ENCODE peak calls at places on chromosomes 13 and 19, in five cellular contexts. Z is heart right ventricle, U is mucosa of descending colon, C is left ventricle myocardium inferior, E is body of pancreas. D is an unnamed sample.
A peak's percentile ranks its signal among the peaks of the same experiment; 100 is the strongest.

GRCh38 chr13:50672025-50672424 is 171.5 kb downstream of the DLEU7 start:
- DNase-seq in Z (no peak), U (no peak), C (no peak), E (peak; percentile 57), D (no peak)

GRCh38 chr13:21825801-21826200 is 154.9 kb downstream of the FGF9 start:
- DNase-seq in Z (no peak), U (no peak), C (no peak), E (no peak), D (no peak)

GRCh38 chr19:46759817-46760333 is 13.6 kb upstream of the STRN4 start:
- DNase-seq in Z (no peak), U (no peak), C (no peak), E (no peak), D (no peak)

GRCh38 chr13:42337808-42338600 is 66.1 kb downstream of the AKAP11 start:
- DNase-seq in Z (no peak), U (no peak), C (no peak), E (no peak), D (no peak)

GRCh38 chr19:18386543-18387251 is 739 bp downstream of the GDF15 start:
- DNase-seq in Z (no peak), U (peak; percentile 70), C (no peak), E (no peak), D (no peak)

GRCh38 chr19:31255863-31256600 is 93.2 kb downstream of the TSHZ3 start:
- DNase-seq in Z (no peak), U (no peak), C (no peak), E (no peak), D (no peak)

GRCh38 chr19:3224346-3225325 is at the start of gene CELF5:
- DNase-seq in Z (peak; percentile 59), U (peak; percentile 48), C (peak; percentile 38), E (peak; percentile 45), D (peak; percentile 24)

GRCh38 chr19:51702754-51703654 is 9.9 kb downstream of the SPACA6 start:
- DNase-seq in Z (peak; percentile 33), U (peak; percentile 49), C (no peak), E (peak; percentile 57), D (no peak)

GRCh38 chr19:55113570-55114039 is 3.8 kb downstream of the PPP1R12C start:
- DNase-seq in Z (peak; percentile 85), U (peak; percentile 71), C (peak; percentile 93), E (peak; percentile 77), D (no peak)

GRCh38 chr13:59700281-59700680 is 463.4 kb downstream of the DIAPH3 start:
- DNase-seq in Z (no peak), U (no peak), C (no peak), E (no peak), D (no peak)

GRCh38 chr13:109610517-109610916 is 175.9 kb downstream of the IRS2 start:
- DNase-seq in Z (peak; percentile 37), U (peak; percentile 68), C (peak; percentile 43), E (peak; percentile 12), D (no peak)

GRCh38 chr13:39036212-39036611 is 1.7 kb downstream of the PROSER1 start:
- DNase-seq in Z (no peak), U (peak; percentile 33), C (no peak), E (no peak), D (no peak)

GRCh38 chr13:79455331-79455730 is 25.6 kb upstream of the NDFIP2 start:
- DNase-seq in Z (no peak), U (no peak), C (no peak), E (no peak), D (no peak)

GRCh38 chr19:46065486-46065885 is 24.7 kb upstream of the IGFL4 start:
- DNase-seq in Z (no peak), U (no peak), C (no peak), E (no peak), D (no peak)

GRCh38 chr13:23979361-23980159 is 82.3 kb upstream of the C1QTNF9B start:
- DNase-seq in Z (peak; percentile 84), U (peak; percentile 71), C (peak; percentile 80), E (peak; percentile 60), D (peak; percentile 70)

GRCh38 chr19:33385956-33386355 is 12.4 kb downstream of the CEBPG start:
- DNase-seq in Z (peak; percentile 60), U (no peak), C (peak; percentile 60), E (no peak), D (no peak)

GRCh38 chr19:39916236-39916635 is 18.2 kb downstream of the FCGBP start:
- DNase-seq in Z (no peak), U (no peak), C (no peak), E (no peak), D (no peak)

GRCh38 chr19:54534156-54534555 is 31.5 kb downstream of the LAIR2 start:
- DNase-seq in Z (no peak), U (no peak), C (no peak), E (no peak), D (no peak)

GRCh38 chr19:51754770-51755169 is 3.1 kb upstream of the FPR1 start:
- DNase-seq in Z (no peak), U (no peak), C (no peak), E (no peak), D (no peak)

GRCh38 chr19:30385666-30386065 is 13.5 kb downstream of the ZNF536 start:
- DNase-seq in Z (no peak), U (no peak), C (no peak), E (no peak), D (no peak)

GRCh38 chr13:69950160-69950559 is 157.5 kb upstream of the ATXN8OS start:
- DNase-seq in Z (no peak), U (no peak), C (no peak), E (no peak), D (no peak)

GRCh38 chr13:111876506-111876905 is 190.4 kb upstream of the SOX1 start:
- DNase-seq in Z (no peak), U (no peak), C (no peak), E (no peak), D (no peak)

GRCh38 chr19:3407556-3408516 is 41.5 kb downstream of the NFIC start:
- DNase-seq in Z (peak; percentile 57), U (no peak), C (peak; percentile 65), E (peak; percentile 62), D (no peak)

GRCh38 chr19:48637948-48638830 is 1.0 kb upstream of the DBP start:
- DNase-seq in Z (peak; percentile 72), U (peak; percentile 86), C (peak; percentile 77), E (peak; percentile 91), D (no peak)

GRCh38 chr19:2126879-2127518 is 24.4 kb downstream of the AP3D1 start:
- DNase-seq in Z (no peak), U (no peak), C (no peak), E (no peak), D (no peak)

GRCh38 chr13:30870049-30870884 is 35.8 kb upstream of the MEDAG start:
- DNase-seq in Z (peak; percentile 77), U (peak; percentile 57), C (peak; percentile 64), E (peak; percentile 34), D (no peak)

GRCh38 chr19:50332264-50333038 is 3.3 kb upstream of the KCNC3 start:
- DNase-seq in Z (no peak), U (no peak), C (no peak), E (no peak), D (no peak)

GRCh38 chr19:50329146-50329925 is at the start of gene KCNC3:
- DNase-seq in Z (peak; percentile 98), U (peak; percentile 100), C (peak; percentile 99), E (peak; percentile 100), D (peak; percentile 98)

GRCh38 chr19:50331187-50332013 is 2.2 kb upstream of the KCNC3 start:
- DNase-seq in Z (no peak), U (no peak), C (no peak), E (no peak), D (no peak)

GRCh38 chr19:50332014-50332263 is 2.8 kb upstream of the KCNC3 start:
- DNase-seq in Z (no peak), U (no peak), C (no peak), E (no peak), D (no peak)

GRCh38 chr19:50330365-50331078 is 1.3 kb upstream of the KCNC3 start:
- DNase-seq in Z (peak; percentile 87), U (peak; percentile 79), C (peak; percentile 83), E (peak; percentile 82), D (no peak)
- H3K4me3 ChIP-seq in Z (peak overlapping the region; percentile 51), U (no peak overlapping the region), C (peak overlapping the region; percentile 69), E (no peak overlapping the region), D (peak overlapping the region; percentile 16)

DNA sequence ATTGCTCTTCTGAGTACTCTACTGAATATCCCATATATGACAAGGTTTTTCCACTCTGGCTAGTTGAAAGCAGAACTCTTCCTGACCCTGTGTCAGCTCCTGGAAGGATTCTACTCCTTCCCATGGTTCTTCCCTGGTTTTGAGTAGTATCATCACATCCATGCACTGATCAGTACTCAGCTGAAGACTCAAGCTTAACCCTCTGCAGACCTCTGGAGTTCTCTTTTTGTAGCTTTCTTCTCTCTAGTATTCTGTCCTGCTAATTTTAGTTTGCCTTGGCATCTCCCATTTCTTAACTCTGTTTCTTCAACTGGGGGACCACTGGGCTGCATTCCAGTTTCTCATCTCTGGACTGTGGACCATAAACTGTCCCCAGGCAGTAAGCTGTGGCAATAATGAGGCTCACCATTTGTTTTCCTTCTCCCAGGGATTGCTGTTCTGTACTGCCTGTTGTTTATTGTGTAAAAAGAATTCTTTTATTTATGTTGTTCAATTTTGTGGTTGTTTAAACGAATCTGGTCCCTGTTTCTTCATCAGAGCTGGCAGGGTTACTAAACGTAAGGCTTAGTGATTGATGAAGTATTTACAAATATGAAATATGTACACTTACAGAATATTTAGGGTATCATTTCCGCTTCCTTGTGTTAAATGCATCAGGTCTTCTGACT is 19.7 kb downstream of the LPAR6 start:
- DNase-seq in Z (no peak), U (no peak), C (no peak), E (no peak), D (no peak)
- H3K36me3 ChIP-seq in Z (peaks cover 13% of the 10 kb centered on the region), U (no peaks in the 10 kb centered on the region), C (peaks cover 51% of the 10 kb centered on the region), E (no peaks in the 10 kb centered on the region), D (peaks cover 8% of the 10 kb centered on the region)

DNA sequence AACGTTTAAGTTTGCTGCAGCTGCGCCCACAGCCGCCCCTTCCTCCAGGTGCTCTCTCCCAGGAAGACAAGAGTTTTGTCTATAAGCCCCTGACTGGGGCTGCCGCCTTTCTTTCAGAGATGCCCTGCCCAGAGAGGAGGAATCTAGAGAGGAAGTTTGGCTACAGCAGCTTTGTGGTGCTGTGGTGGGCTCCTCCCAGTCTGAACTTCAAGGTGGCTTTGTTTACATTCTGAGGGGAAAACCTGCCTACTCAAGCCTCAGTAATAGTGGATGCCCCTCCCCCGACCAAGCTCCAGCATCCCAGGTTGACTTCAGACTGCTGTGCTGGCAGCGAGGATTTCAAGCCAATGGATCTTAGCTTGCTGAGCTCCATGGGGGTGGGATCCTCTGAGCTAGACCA is 6.4 kb upstream of the ERICH6B start:
- DNase-seq in Z (no peak), U (no peak), C (no peak), E (no peak), D (no peak)
- H3K4me1 ChIP-seq in Z (no peaks in the 10 kb centered on the region), U (no peaks in the 10 kb centered on the region), C (no peaks in the 10 kb centered on the region), E (no peaks in the 10 kb centered on the region), D (no peaks in the 10 kb centered on the region)

DNA sequence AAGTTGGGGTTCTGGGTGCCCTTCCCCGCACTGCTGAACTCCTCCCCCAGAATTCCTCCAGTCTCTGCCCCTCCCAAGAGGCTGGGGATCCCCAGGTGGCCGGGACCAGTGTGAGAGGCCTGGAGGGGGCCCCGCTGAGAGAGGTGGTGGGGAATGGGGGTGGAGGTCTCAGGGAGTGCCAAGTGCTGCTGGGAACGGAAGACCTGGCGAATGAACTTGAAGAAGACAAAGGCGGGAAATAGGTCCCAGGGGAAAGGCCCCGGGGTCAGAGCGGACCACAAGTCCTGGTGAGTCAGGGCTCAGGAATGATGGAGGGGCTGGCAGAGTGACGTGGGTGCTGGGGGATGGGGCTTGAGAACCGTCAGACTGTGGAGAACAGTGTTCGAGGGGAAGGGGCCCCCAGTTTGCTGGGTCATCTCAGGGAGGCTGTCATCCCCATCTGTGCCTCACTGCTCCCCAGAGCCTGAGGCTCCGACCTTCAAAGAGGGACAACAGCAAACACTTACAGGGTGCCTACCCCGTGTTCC is 15.8 kb upstream of the SEMA6B start:
- DNase-seq in Z (peak; percentile 70), U (no peak), C (peak; percentile 68), E (peak; percentile 35), D (no peak)
- H3K4me3 ChIP-seq in Z (no peak overlapping the region), U (no peak overlapping the region), C (peak overlapping the region; percentile 9), E (no peak overlapping the region), D (no peak overlapping the region)

D was measured in RWPE2.